ENCODE peak calls at places on chromosomes 11 and 22, in seven cellular contexts. M, S, W, U, N, J and L are unnamed samples.

GRCh38 chr11:62012451-62013265 is 45.2 kb upstream of the FTH1 start:
- DNase-seq in U (no peak), N (peak; percentile 74), W (peak; percentile 21), J (no peak), M (no peak), S (peak; percentile 24), L (peak; percentile 53)

GRCh38 chr22:48883211-48883960 is 944.3 kb downstream of the BRD1 start:
- DNase-seq in N (no peak), U (peak; percentile 58), W (no peak), J (no peak), S (no peak), M (no peak), L (no peak)

GRCh38 chr11:63504054-63504453 is 1.8 kb upstream of the LGALS12 start:
- DNase-seq in U (no peak), S (no peak), W (no peak), J (no peak), N (no peak), M (no peak), L (no peak)

GRCh38 chr11:131690362-131690761 is 319.9 kb downstream of the NTM start:
- DNase-seq in J (no peak), N (no peak), M (no peak), W (no peak), U (no peak), S (no peak), L (no peak)

GRCh38 chr22:37457093-37457893 is 28.9 kb downstream of the MFNG start:
- DNase-seq in J (peak; percentile 89), U (no peak), N (peak; percentile 40), W (peak; percentile 65), M (peak; percentile 63), S (peak; percentile 88), L (peak; percentile 24)

GRCh38 chr11:107719062-107719461 is 7.2 kb upstream of the SLN start:
- DNase-seq in N (no peak), U (no peak), S (no peak), W (no peak), J (no peak), M (no peak), L (no peak)

GRCh38 chr11:35751664-35752061 is 89.1 kb downstream of the TRIM44 start:
- DNase-seq in S (no peak), J (no peak), N (no peak), M (no peak), U (no peak), W (peak; percentile 44), L (peak; percentile 9)

GRCh38 chr22:36252754-36253522 is at the start of gene APOL1:
- DNase-seq in M (peak; percentile 32), W (no peak), N (peak; percentile 63), S (peak; percentile 70), U (no peak), J (peak; percentile 63), L (peak; percentile 49)

GRCh38 chr11:28110839-28111235 is 2.6 kb downstream of the METTL15 start:
- DNase-seq in S (no peak), W (no peak), U (no peak), M (no peak), J (no peak), N (peak; percentile 36), L (peak; percentile 29)

GRCh38 chr11:1162498-1163311 is 5.0 kb downstream of the MUC5AC start:
- DNase-seq in N (no peak), M (no peak), S (no peak), W (no peak), U (peak; percentile 71), J (peak; percentile 25), L (no peak)

GRCh38 chr11:86978756-86979608 is 23.8 kb upstream of the FZD4 start:
- DNase-seq in U (no peak), M (no peak), N (peak; percentile 61), J (no peak), W (peak; percentile 26), S (peak; percentile 61), L (peak; percentile 78)